ENCODE peak calls at places on chromosome 18, in eight cellular contexts. V is activated CD4-positive, alpha-beta T cell treated with anti-CD3 and anti-CD28 coated beads for 1 hour; Q is OCI-LY7; H is HFFc6; K is activated naive CD8-positive, alpha-beta T cell treated with anti-CD3 and anti-CD28 coated beads, Interleukin-2, amount 10 ng/mL, durations not matched to agents 7 days and 5 days; P is psoas muscle; A is BE2C; G is CD4-positive, CD25-positive, alpha-beta regulatory T cell. N is an unnamed sample.

GRCh38 chr18:36899289-36899688 is 70.4 kb downstream of the KIAA1328 start:
- DNase-seq in V (no peak), Q (peak; percentile 11), H (peak; percentile 39), K (no peak), P (no peak), A (no peak), G (no peak), N (peak; percentile 11)

GRCh38 chr18:23131693-23132319 is 3.5 kb upstream of the CABLES1 start:
- DNase-seq in V (peak; percentile 21), Q (peak; percentile 88), H (peak; percentile 65), K (no peak), P (no peak), A (peak; percentile 57), G (peak; percentile 49), N (peak; percentile 78)

GRCh38 chr18:13178976-13179375 is 39.6 kb upstream of the LDLRAD4 start:
- DNase-seq in V (no peak), Q (no peak), H (peak; percentile 61), K (no peak), P (no peak), A (no peak), G (no peak), N (peak; percentile 57)

GRCh38 chr18:62716679-62717058 is 1.3 kb downstream of the PHLPP1 start:
- DNase-seq in V (no peak), Q (peak; percentile 34), H (no peak), K (peak; percentile 64), P (peak; percentile 65), A (no peak), G (peak; percentile 50), N (no peak)

GRCh38 chr18:74631242-74632087 is 33.8 kb downstream of the ZNF407 start:
- DNase-seq in V (no peak), Q (no peak), H (peak; percentile 65), K (no peak), P (no peak), A (no peak), G (no peak), N (no peak)

GRCh38 chr18:11669271-11669947 is 19.7 kb upstream of the GNAL start:
- DNase-seq in V (no peak), Q (no peak), H (no peak), K (no peak), P (no peak), A (no peak), G (no peak), N (no peak)

GRCh38 chr18:39786477-39786876 is 2168.6 kb upstream of the PIK3C3 start:
- DNase-seq in V (no peak), Q (no peak), H (no peak), K (no peak), P (no peak), A (no peak), G (no peak), N (no peak)

GRCh38 chr18:75211002-75211621 is 515 bp downstream of the TSHZ1 start:
- DNase-seq in V (no peak), Q (peak; percentile 31), H (no peak), K (peak; percentile 65), P (peak; percentile 61), A (no peak), G (peak; percentile 10), N (peak; percentile 3)

GRCh38 chr18:47944972-47945843 is 14.7 kb upstream of the SMAD2 start:
- DNase-seq in V (no peak), Q (no peak), H (peak; percentile 64), K (no peak), P (no peak), A (no peak), G (no peak), N (peak; percentile 85)

GRCh38 chr18:27778441-27778840 is 398.5 kb downstream of the CDH2 start:
- DNase-seq in V (no peak), Q (no peak), H (peak; percentile 33), K (no peak), P (no peak), A (no peak), G (no peak), N (peak; percentile 37)

GRCh38 chr18:45464619-45465018 is 150.7 kb upstream of the SLC14A2 start:
- DNase-seq in V (no peak), Q (no peak), H (no peak), K (no peak), P (no peak), A (peak; percentile 52), G (no peak), N (no peak)

GRCh38 chr18:68504441-68505221 is 210.3 kb downstream of the TMX3 start:
- DNase-seq in V (no peak), Q (no peak), H (no peak), K (no peak), P (no peak), A (no peak), G (no peak), N (no peak)

GRCh38 chr18:12282436-12283039 is 25.5 kb upstream of the TUBB6 start:
- DNase-seq in V (no peak), Q (no peak), H (peak; percentile 93), K (no peak), P (no peak), A (no peak), G (no peak), N (peak; percentile 66)

GRCh38 chr18:36155960-36156757 is 26.5 kb downstream of the ELP2 start:
- DNase-seq in V (no peak), Q (no peak), H (peak; percentile 72), K (no peak), P (no peak), A (no peak), G (no peak), N (no peak)

GRCh38 chr18:44514106-44514505 is 166.6 kb upstream of the SETBP1 start:
- DNase-seq in V (no peak), Q (no peak), H (no peak), K (no peak), P (no peak), A (no peak), G (no peak), N (no peak)

GRCh38 chr18:58576641-58577251 is 52.1 kb downstream of the ALPK2 start:
- DNase-seq in V (no peak), Q (no peak), H (no peak), K (no peak), P (no peak), A (no peak), G (no peak), N (no peak)

N was measured in A172.